ENCODE peak calls at places on chromosomes 6 and 20, in seven cellular contexts. K, C, N, B, V, W and D are unnamed samples. For H3K36me3, the result is how much of the 10 kb centered on the place peaks cover.

GRCh38 chr6:131769385-131770141 is 38.3 kb upstream of the ENPP1 start:
- DNase-seq in V (no peak), W (peak), B (no peak), C (no peak), N (no peak), K (no peak), D (no peak)

GRCh38 chr6:150269857-150270223 is 99.0 kb upstream of the IYD start:
- DNase-seq in N (no peak), K (no peak), W (peak), V (no peak), B (no peak), C (peak), D (no peak)

GRCh38 chr6:167559675-167560479 is 235.0 kb downstream of the TTLL2 start:
- DNase-seq in K (no peak), W (peak), B (no peak), C (no peak), V (peak), N (peak), D (peak)

GRCh38 chr6:18118330-18118729 is 4.1 kb downstream of the NHLRC1 start:
- DNase-seq in N (no peak), W (no peak), V (no peak), B (no peak), C (no peak), K (no peak), D (no peak)

GRCh38 chr20:4076671-4077070 is 61.3 kb upstream of the RNF24 start:
- DNase-seq in B (no peak), N (no peak), W (no peak), K (no peak), V (no peak), C (peak), D (no peak)

GRCh38 chr6:138517635-138518034 is 18.3 kb upstream of the NHSL1 start:
- DNase-seq in V (peak), N (no peak), B (peak), W (peak), K (no peak), C (peak), D (peak)

GRCh38 chr6:154039231-154039842 is at the start of gene OPRM1:
- DNase-seq in C (no peak), N (no peak), B (no peak), V (peak), W (no peak), K (no peak), D (no peak)

GRCh38 chr6:113178349-113178748 is 678.8 kb upstream of the MARCKS start:
- DNase-seq in N (no peak), K (no peak), B (no peak), W (no peak), V (no peak), C (no peak), D (no peak)

GRCh38 chr6:73798592-73798991 is 102.6 kb downstream of the CD109 start:
- DNase-seq in V (no peak), B (no peak), N (peak), K (no peak), C (peak), W (peak), D (peak)

GRCh38 chr6:129744201-129744879 is 34.4 kb upstream of the ARHGAP18 start:
- DNase-seq in C (peak), N (no peak), V (no peak), B (no peak), K (no peak), W (peak), D (no peak)

GRCh38 chr6:903746-904145 is 210.8 kb upstream of the EXOC2 start:
- DNase-seq in N (no peak), K (no peak), V (no peak), C (no peak), W (no peak), B (no peak), D (no peak)

GRCh38 chr20:63979549-63980316 is at the start of gene SAMD10:
- DNase-seq in V (peak), K (no peak), C (no peak), N (peak), W (peak), B (peak), D (peak)

GRCh38 chr6:1461736-1462135 is 72.4 kb downstream of the FOXF2 start:
- DNase-seq in C (no peak), W (no peak), K (no peak), V (no peak), N (no peak), B (no peak), D (no peak)

GRCh38 chr6:16316741-16317251 is 78.4 kb downstream of the GMPR start:
- DNase-seq in N (no peak), C (peak), W (peak), V (no peak), B (no peak), K (no peak), D (no peak)

GRCh38 chr6:6968731-6969552 is 138.8 kb upstream of the RREB1 start:
- DNase-seq in B (no peak), K (no peak), W (no peak), V (no peak), C (no peak), N (no peak), D (no peak)

GRCh38 chr6:37127961-37128862 is 41.7 kb upstream of the PIM1 start:
- DNase-seq in N (no peak), W (peak), V (peak), K (no peak), B (no peak), C (no peak), D (peak)
- TF ChIP-seq POLR2AphosphoS5 in N (no peak), W (peak), V (peak), K (no peak), B (no peak), C (no peak), D (no peak)

GRCh38 chr6:84764332-84765049 is at the start of gene TBX18:
- DNase-seq in K (peak), C (peak), N (peak), W (peak), B (peak), V (peak), D (peak)

GRCh38 chr6:84766118-84766683 is 1.8 kb upstream of the TBX18 start:
- DNase-seq in N (no peak), V (no peak), W (no peak), K (no peak), C (no peak), B (peak), D (no peak)

GRCh38 chr6:84763397-84764331 is 734 bp downstream of the TBX18 start:
- DNase-seq in W (no peak), C (peak), K (peak), B (no peak), V (no peak), N (peak), D (no peak)

GRCh38 chr6:84762941-84763396 is 1.4 kb downstream of the TBX18 start:
- DNase-seq in V (no peak), W (no peak), N (no peak), B (no peak), K (no peak), C (no peak), D (no peak)

GRCh38 chr6:84762220-84762940 is 2.0 kb downstream of the TBX18 start:
- DNase-seq in B (no peak), C (no peak), K (no peak), N (no peak), W (no peak), V (no peak), D (no peak)
- TF ChIP-seq CTCF in B (no peak), C (no peak), K (peak), N (no peak), W (no peak), V (no peak), D (no peak)

DNA sequence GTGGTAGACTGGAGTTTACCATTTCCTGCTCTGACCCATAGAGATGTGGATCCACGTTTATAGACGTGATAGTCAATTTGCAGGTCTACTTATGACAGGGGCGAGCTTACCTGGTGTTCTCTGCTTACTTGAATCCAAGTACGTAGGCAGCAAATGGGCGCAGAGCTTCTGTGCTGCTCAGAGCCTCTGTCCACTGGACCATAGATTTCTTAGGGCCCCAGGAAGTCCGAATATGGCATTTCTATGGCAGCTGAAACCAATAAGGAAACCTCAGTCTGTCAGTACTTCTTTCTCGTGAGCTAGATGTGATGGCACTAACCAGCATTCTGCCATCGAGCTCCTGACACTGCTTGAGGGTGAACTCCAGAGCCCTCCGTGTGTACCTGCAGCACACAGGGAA is 19.5 kb upstream of the NPEPL1 start:
- DNase-seq in V (no peak), W (no peak), B (no peak), N (no peak), K (no peak), C (no peak), D (no peak)
- H3K36me3 ChIP-seq in V (half or more), W (under half), B (half or more), N (half or more), K (under half), C (under half), D (half or more)

GRCh38 chr20:62307226-62308101 is 4.7 kb downstream of the ADRM1 start:
- DNase-seq in V (no peak), B (no peak), K (no peak), W (no peak), C (no peak), N (no peak), D (no peak)
- TF ChIP-seq POLR2AphosphoS5 in V (no peak), B (peak), K (peak), W (no peak), C (no peak), N (no peak), D (no peak)

GRCh38 chr6:114343782-114344144 is 940 bp upstream of the HS3ST5 start:
- DNase-seq in V (no peak), B (no peak), K (no peak), N (no peak), C (no peak), W (no peak), D (no peak)

GRCh38 chr6:114342826-114343781 is at the start of gene HS3ST5:
- DNase-seq in W (peak), B (peak), K (no peak), C (peak), V (no peak), N (peak), D (peak)

GRCh38 chr6:114344216-114344970 is 1.6 kb upstream of the HS3ST5 start:
- DNase-seq in B (no peak), W (no peak), N (no peak), V (no peak), K (no peak), C (no peak), D (no peak)

GRCh38 chr6:114342086-114342825 is 567 bp downstream of the HS3ST5 start:
- DNase-seq in K (no peak), W (no peak), V (no peak), N (no peak), B (peak), C (no peak), D (peak)

DNA sequence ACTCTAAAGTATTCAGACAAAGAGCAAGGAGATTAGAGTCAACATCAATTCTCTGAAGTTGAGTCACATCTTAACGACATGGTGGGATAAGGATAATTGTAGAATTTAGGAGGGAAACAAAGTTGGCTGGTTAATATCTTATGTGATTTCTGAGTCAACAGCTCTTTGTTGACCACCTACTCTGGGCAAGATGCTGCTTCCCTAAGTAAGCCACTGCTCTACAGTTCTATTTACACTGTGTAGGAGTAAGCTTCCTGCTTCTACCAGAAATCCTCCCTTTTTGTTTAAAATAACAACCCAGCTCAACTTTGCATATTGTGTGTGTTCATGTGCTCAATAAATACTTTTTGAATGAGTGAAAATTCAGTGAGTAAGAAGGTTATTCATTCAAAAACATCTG is 3.1 kb downstream of the HS3ST5 start:
- DNase-seq in N (no peak), C (no peak), K (no peak), W (peak), V (no peak), B (no peak), D (no peak)
- TF ChIP-seq CTCF in N (no peak), C (no peak), K (no peak), W (no peak), V (no peak), B (no peak), D (no peak)

GRCh38 chr20:21500599-21500998 is 13.3 kb downstream of the NKX2-2 start:
- DNase-seq in B (no peak), C (no peak), N (no peak), W (no peak), V (no peak), K (no peak), D (no peak)
- H3K36me3 ChIP-seq in B (under half), C (under half), N (under half), W (under half), V (under half), K (under half), D (under half)